ENCODE peak calls at places on chromosomes 5 and 9, in nine cellular contexts. Y is ovary, D is psoas muscle, G is Peyer's patch, T is thyroid gland, X is fibroblast of lung, J is PC-9, E is heart left ventricle, K is tibial nerve. Q is an unnamed sample. For H3K27me3 and H3K9me3, the result is how much of the 10 kb centered on the place peaks cover.

GRCh38 chr5:50958852-50959457 is 292.5 kb downstream of the PARP8 start:
- DNase-seq in Y (no peak), G (no peak), T (peak), X (peak), K (no peak), J (peak), D (no peak), E (no peak), Q (no peak)

GRCh38 chr9:3495850-3496249 is 30.0 kb downstream of the RFX3 start:
- DNase-seq in G (no peak), E (no peak), K (no peak), T (no peak), Y (no peak), X (no peak), D (no peak), J (no peak), Q (no peak)

GRCh38 chr9:78592866-78593265 is 295.9 kb downstream of the PSAT1 start:
- DNase-seq in J (no peak), T (no peak), Y (no peak), D (no peak), X (peak), K (no peak), G (no peak), E (no peak), Q (no peak)

GRCh38 chr9:7318920-7319319 is 480.7 kb downstream of the DMAC1 start:
- DNase-seq in D (no peak), K (no peak), X (no peak), E (no peak), G (no peak), T (no peak), J (no peak), Y (no peak), Q (no peak)

GRCh38 chr5:71892641-71893340 is 173.7 kb downstream of the CARTPT start:
- DNase-seq in Y (no peak), J (no peak), X (no peak), E (no peak), G (no peak), D (no peak), T (no peak), K (no peak), Q (no peak)

GRCh38 chr5:80569961-80570786 is at the start of gene ANKRD34B:
- DNase-seq in K (no peak), J (peak), T (no peak), X (peak), Y (no peak), D (no peak), G (no peak), E (no peak), Q (no peak)

GRCh38 chr5:67094476-67095300 is 101.9 kb downstream of the CD180 start:
- DNase-seq in K (no peak), Y (peak), G (no peak), D (no peak), T (peak), J (no peak), X (peak), E (no peak), Q (no peak)

GRCh38 chr5:41517909-41518308 is 7.5 kb upstream of the PLCXD3 start:
- DNase-seq in G (no peak), T (no peak), E (no peak), J (no peak), X (peak), K (no peak), Y (no peak), D (no peak), Q (no peak)

GRCh38 chr9:97904725-97905124 is 17.6 kb downstream of the TRMO start:
- DNase-seq in J (no peak), G (no peak), Y (no peak), D (no peak), K (no peak), T (no peak), E (no peak), X (no peak), Q (peak)

GRCh38 chr5:67211926-67212325 is 15.3 kb upstream of the CD180 start:
- DNase-seq in Y (no peak), G (no peak), D (no peak), T (no peak), J (no peak), K (no peak), E (no peak), X (peak), Q (no peak)

GRCh38 chr5:166433679-166434078 is 1857.8 kb upstream of the WWC1 start:
- DNase-seq in T (no peak), K (no peak), D (no peak), J (no peak), X (no peak), G (no peak), Y (no peak), E (no peak), Q (no peak)

GRCh38 chr5:139592289-139592688 is 31.1 kb downstream of the UBE2D2 start:
- DNase-seq in D (no peak), Y (no peak), T (no peak), J (no peak), X (no peak), E (no peak), G (no peak), K (no peak), Q (no peak)

GRCh38 chr5:171307843-171308452 is 1.1 kb upstream of the TLX3 start:
- DNase-seq in T (no peak), K (no peak), E (no peak), Y (no peak), X (no peak), J (no peak), G (no peak), D (no peak), Q (no peak)

GRCh38 chr5:41641621-41642020 is 131.2 kb upstream of the PLCXD3 start:
- DNase-seq in X (peak), D (no peak), Y (no peak), G (no peak), T (no peak), J (no peak), E (no peak), K (no peak), Q (no peak)

GRCh38 chr9:95508968-95509850 is 7.6 kb downstream of the PTCH1 start:
- DNase-seq in J (peak), G (peak), T (peak), K (peak), E (peak), D (peak), Y (peak), X (peak), Q (no peak)

GRCh38 chr9:136219276-136219675 is 14.3 kb upstream of the LHX3 start:
- DNase-seq in X (peak), T (no peak), E (no peak), G (no peak), Y (no peak), J (no peak), K (no peak), D (no peak), Q (no peak)

GRCh38 chr9:130309689-130310455 is 44.3 kb downstream of the HMCN2 start:
- DNase-seq in T (no peak), E (no peak), Y (no peak), J (no peak), G (no peak), K (no peak), D (peak), X (no peak), Q (no peak)

GRCh38 chr9:94139672-94140417 is 55.6 kb downstream of the PTPDC1 start:
- DNase-seq in D (peak), J (peak), T (peak), Y (peak), K (peak), E (peak), G (peak), X (peak), Q (no peak)

GRCh38 chr9:114538241-114538640 is 33.0 kb upstream of the WHRN start:
- DNase-seq in K (no peak), X (no peak), T (peak), D (no peak), Y (no peak), E (no peak), G (peak), J (no peak), Q (peak)

GRCh38 chr9:91744114-91744513 is 205.9 kb downstream of the ROR2 start:
- DNase-seq in J (no peak), K (no peak), D (no peak), X (no peak), G (no peak), Y (no peak), T (no peak), E (no peak), Q (no peak)

GRCh38 chr9:91736311-91736710 is 213.7 kb downstream of the ROR2 start:
- DNase-seq in D (no peak), E (no peak), Y (no peak), K (no peak), X (no peak), T (no peak), G (no peak), J (no peak), Q (no peak)

GRCh38 chr9:91741529-91741928 is 208.5 kb downstream of the ROR2 start:
- DNase-seq in T (no peak), E (no peak), Y (no peak), G (no peak), J (no peak), D (no peak), K (no peak), X (peak), Q (no peak)

GRCh38 chr9:91736898-91737601 is 213.0 kb downstream of the ROR2 start:
- DNase-seq in K (no peak), E (no peak), X (no peak), D (no peak), T (no peak), G (no peak), Y (no peak), J (no peak), Q (no peak)

DNA sequence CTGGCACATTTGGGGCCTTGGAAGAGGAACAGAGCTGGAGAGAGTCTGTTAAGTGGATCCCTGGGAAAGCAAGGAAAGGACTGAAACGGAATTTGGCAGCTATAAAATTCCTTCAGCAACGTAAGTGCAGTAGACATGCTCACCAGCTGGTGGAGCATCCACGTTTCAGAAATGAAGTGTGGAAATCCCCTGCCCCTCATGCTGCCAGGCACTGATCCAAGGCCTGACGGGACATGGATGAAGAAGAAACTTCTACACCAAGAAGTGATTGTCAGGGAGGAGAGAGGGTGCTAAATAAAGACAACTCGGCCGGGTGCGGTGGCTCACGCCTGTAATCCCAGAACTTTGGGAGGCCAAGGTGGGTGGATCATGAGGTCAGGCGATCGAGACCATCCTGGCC is 209.3 kb downstream of the ROR2 start:
- DNase-seq in J (no peak), E (no peak), K (no peak), D (no peak), G (no peak), Y (peak), T (peak), X (peak), Q (no peak)
- TF ChIP-seq CTCF in J (no peak), E (no peak), K (no peak), D (no peak), G (no peak), Y (peak), T (no peak), X (peak), Q (no peak)

GRCh38 chr5:135593886-135594285 is 15.1 kb upstream of the CXCL14 start:
- DNase-seq in K (no peak), Y (no peak), E (no peak), T (no peak), X (no peak), J (no peak), D (no peak), G (no peak), Q (no peak)
- H3K27me3 ChIP-seq in K (under half), Y (under half), E (under half), T (under half), X (under half), J (half or more), D (under half), G (under half), Q (under half)

DNA sequence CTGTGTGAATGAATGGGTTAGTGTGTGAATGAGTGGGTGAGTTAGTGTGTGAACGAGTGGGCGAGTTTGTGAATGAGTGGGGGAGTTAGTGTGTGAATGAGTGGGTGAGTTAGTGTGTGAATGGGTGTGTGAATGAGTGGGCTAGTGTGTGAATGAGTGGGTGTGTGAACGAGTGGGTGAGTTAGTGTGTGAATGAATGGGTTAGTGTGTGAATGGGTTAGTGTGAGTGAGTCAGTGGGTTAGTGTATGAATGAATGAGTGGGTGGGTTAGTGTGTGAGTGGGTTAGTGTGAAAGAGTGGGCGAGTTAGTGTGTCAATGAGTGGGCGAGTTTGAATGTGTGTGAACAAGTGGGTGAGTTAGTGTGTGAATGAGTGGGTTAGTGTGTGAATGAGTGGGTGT is 35.5 kb downstream of the NKD2 start:
- DNase-seq in G (no peak), E (no peak), D (no peak), X (no peak), J (no peak), Y (no peak), T (no peak), K (no peak), Q (no peak)
- H3K9me3 ChIP-seq in G (under half), E (under half), D (under half), X (under half), J (under half), Y (under half), T (under half), K (under half), Q (under half)

GRCh38 chr5:151219789-151220188 is 4.1 kb downstream of the CCDC69 start:
- DNase-seq in X (no peak), G (no peak), Y (no peak), K (no peak), E (no peak), D (no peak), T (no peak), J (no peak), Q (no peak)
- TF ChIP-seq CTCF in X (peak), G (no peak), Y (no peak), K (no peak), E (peak), D (no peak), T (no peak), J (no peak), Q (no peak)

DNA sequence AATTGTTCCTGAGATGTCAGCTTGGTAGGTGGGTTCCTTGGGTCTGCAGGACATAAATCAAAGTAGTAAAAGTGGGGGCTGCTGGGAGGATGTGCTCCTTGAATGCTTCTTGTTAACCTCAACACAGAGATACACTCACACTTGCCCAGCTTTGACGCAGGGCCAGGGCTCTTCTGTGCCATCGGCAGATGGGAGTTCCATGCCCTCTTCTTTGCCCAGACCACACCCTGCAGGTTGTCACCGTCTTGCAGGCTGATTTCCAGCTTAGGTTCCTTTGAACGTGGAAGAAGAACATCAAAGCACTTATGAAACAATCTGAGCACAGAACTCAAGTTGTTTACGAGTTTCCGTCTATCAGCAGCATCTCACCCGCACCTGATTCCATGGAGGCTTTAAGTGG is 11.0 kb downstream of the DBH start:
- DNase-seq in K (no peak), X (no peak), T (no peak), G (no peak), E (no peak), J (no peak), D (no peak), Y (no peak), Q (no peak)
- H3K27me3 ChIP-seq in K (under half), X (under half), T (under half), G (under half), E (under half), J (half or more), D (under half), Y (under half), Q (under half)

DNA sequence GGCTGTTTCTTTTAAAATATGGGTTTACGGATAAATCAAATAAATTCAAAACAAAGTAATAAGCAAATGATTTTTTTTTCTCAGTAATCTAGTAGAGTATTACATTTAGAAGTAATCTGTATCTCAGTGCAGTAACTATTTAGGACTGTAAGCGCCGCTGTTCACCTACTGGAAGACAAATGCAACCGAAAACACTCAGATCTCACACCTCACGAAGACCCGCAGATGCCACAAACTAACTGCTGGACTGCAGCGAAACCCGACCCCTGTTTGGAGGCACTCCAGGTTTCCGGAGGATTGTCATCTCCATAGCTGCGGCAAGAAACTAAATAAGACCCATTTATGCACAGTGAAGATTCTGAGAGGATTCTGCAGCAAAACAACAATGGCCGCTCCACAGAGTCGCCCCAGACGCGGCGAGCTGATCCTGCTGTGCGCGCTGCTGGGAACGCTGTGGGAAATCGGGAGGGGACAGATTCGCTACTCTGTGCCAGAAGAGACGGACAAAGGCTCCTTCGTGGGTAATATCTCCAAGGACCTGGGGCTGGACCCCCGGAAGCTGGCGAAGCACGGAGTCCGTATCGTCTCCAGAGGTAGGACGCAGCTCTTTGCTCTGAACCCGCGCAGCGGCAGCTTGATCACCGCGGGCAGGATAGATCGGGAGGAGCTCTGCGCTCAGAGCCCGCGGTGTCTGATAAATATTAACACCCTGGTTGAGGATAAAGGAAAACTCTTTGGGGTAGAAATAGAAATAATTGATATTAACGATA is at the start of gene PCDHGA8:
- DNase-seq in G (no peak), E (no peak), X (no peak), J (no peak), T (no peak), K (no peak), D (no peak), Y (no peak), Q (no peak)
- H3K9me3 ChIP-seq in G (under half), E (under half), X (under half), J (under half), T (under half), K (under half), D (under half), Y (under half), Q (under half)

DNA sequence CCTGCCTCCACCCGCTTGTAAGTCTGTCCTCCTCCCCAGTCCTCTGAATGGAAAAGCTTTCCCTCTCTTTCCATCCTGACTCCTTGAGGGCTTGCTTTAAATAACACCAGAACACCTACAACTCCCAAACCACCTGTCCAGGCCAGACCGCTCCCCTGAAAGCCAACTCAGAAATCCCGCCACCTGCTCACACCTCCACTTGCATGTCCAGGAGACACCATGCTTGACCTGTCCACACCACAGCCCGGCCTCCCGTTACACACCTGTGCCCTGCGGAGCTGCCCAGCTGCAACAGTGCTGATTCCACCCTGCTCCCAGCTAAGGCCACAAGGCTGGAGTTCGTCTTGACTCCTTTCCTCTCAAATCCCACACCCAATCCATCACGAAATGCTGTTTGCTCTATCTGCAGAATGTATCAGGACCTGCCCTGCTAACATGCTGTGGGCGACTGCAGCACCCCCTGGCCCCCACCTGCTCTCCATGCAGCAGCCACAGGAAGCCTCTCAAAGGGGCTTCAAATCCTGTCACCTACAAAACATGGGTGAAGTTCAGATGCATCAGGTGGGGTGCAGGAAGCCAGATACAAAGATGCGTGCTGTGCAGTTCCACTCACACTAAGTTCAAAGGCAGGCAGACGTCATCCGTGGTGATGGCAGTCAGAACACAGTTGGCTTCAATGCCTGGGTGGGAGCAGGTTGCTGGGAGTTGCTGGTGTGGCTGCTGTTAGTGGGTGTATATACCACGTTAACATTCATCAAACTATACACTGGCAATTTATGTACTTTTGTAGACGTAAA is 166.0 kb downstream of the ROR2 start:
- DNase-seq in X (no peak), J (no peak), D (no peak), Y (peak), G (no peak), E (no peak), K (no peak), T (no peak), Q (no peak)
- TF ChIP-seq CTCF in X (no peak), J (no peak), D (no peak), Y (no peak), G (no peak), E (no peak), K (no peak), T (no peak), Q (no peak)

DNA sequence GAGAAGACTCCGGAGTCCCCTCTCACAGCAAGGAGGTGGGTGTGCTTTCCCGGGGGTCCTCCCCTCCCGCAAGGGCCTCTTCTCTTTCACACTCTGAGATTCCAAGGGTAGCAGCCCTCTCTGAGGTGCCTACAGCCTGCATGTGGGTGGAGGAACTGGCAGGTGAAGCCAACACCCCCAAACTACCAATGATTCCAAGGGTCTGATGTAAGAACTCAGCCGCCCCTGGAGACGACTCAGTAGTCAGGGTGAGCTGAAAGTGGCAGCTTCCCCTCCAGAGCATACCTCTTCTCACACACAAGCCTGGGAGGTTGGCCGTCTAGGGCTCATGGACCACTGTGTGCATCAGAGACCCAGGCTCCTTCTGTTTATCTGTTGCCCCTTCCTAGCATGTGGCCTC is 66.1 kb downstream of the TSPAN17 start:
- DNase-seq in X (no peak), D (no peak), K (no peak), G (no peak), J (no peak), T (no peak), Y (no peak), E (no peak), Q (no peak)
- H3K27me3 ChIP-seq in X (under half), D (under half), K (under half), G (under half), J (under half), T (under half), Y (under half), E (under half), Q (under half)